ENCODE peak calls at places on chromosomes 11 and 22, in five cellular contexts. Z is Peyer's patch, N is upper lobe of right lung, G is adrenal gland, U is WERI-Rb-1. P is an unnamed sample.

GRCh38 chr11:28146123-28146751 is 38.0 kb downstream of the METTL15 start:
- DNase-seq in N (no peak), Z (no peak), G (peak), U (no peak), P (peak)

GRCh38 chr11:59135648-59136461 is 6.8 kb upstream of the FAM111A start:
- DNase-seq in Z (peak), U (peak), G (peak), N (peak), P (no peak)

GRCh38 chr11:121131656-121132055 is 30.6 kb downstream of the TECTA start:
- DNase-seq in G (no peak), U (no peak), Z (no peak), N (no peak), P (no peak)

GRCh38 chr22:45977003-45977395 is at the start of gene WNT7B:
- DNase-seq in N (peak), G (no peak), Z (no peak), U (no peak), P (no peak)

GRCh38 chr11:132047167-132047566 is 676.8 kb downstream of the NTM start:
- DNase-seq in Z (no peak), U (no peak), N (no peak), G (no peak), P (no peak)

GRCh38 chr11:119590651-119591308 is 138.2 kb downstream of the NECTIN1 start:
- DNase-seq in U (no peak), Z (no peak), G (no peak), N (no peak), P (no peak)

GRCh38 chr11:117857734-117858369 is 18.6 kb downstream of the FXYD6 start:
- DNase-seq in U (no peak), N (no peak), G (no peak), Z (no peak), P (no peak)

GRCh38 chr22:21816787-21817496 is 50.5 kb downstream of the MAPK1 start:
- DNase-seq in U (no peak), Z (no peak), G (no peak), N (no peak), P (peak)

GRCh38 chr11:1200611-1201191 is 22.2 kb upstream of the MUC5B start:
- DNase-seq in G (no peak), N (peak), U (no peak), Z (no peak), P (no peak)

GRCh38 chr11:57647368-57647767 is 2.3 kb downstream of the YPEL4 start:
- DNase-seq in U (no peak), Z (no peak), G (no peak), N (no peak), P (no peak)

GRCh38 chr11:9688716-9689511 is 25.0 kb downstream of the SWAP70 start:
- DNase-seq in G (no peak), N (no peak), U (no peak), Z (no peak), P (peak)

GRCh38 chr11:19498986-19499669 is 213.5 kb upstream of the NAV2 start:
- DNase-seq in Z (no peak), N (no peak), G (no peak), U (no peak), P (peak)

GRCh38 chr11:134942633-134943032 is 530.6 kb upstream of the B3GAT1 start:
- DNase-seq in Z (no peak), U (no peak), N (no peak), G (no peak), P (no peak)

GRCh38 chr11:3036419-3036818 is 20.8 kb downstream of the CARS1 start:
- DNase-seq in G (no peak), N (no peak), Z (no peak), U (no peak), P (no peak)

GRCh38 chr11:73999581-74000306 is 9.1 kb downstream of the UCP3 start:
- DNase-seq in G (no peak), U (no peak), N (no peak), Z (no peak), P (no peak)

GRCh38 chr22:47921906-47922305 is 1159.5 kb downstream of the TBC1D22A start:
- DNase-seq in U (no peak), Z (no peak), N (no peak), G (no peak), P (no peak)

GRCh38 chr11:85835729-85836128 is 19.5 kb upstream of the CCDC83 start:
- DNase-seq in N (no peak), U (no peak), G (no peak), Z (no peak), P (no peak)

GRCh38 chr11:108224908-108225786 is 2.3 kb downstream of the ATM start:
- DNase-seq in N (no peak), U (no peak), Z (no peak), G (no peak), P (no peak)

GRCh38 chr11:64220271-64220670 is 5.7 kb downstream of the TRPT1 start:
- DNase-seq in Z (no peak), N (no peak), G (no peak), U (no peak), P (no peak)

GRCh38 chr11:64218628-64219353 is 7.2 kb downstream of the TRPT1 start:
- DNase-seq in G (peak), N (no peak), U (no peak), Z (no peak), P (no peak)

GRCh38 chr11:64219755-64220154 is 6.2 kb downstream of the TRPT1 start:
- DNase-seq in U (no peak), G (no peak), N (no peak), Z (no peak), P (no peak)

GRCh38 chr11:64219354-64219684 is 6.7 kb downstream of the TRPT1 start:
- DNase-seq in Z (no peak), U (no peak), N (peak), G (no peak), P (no peak)

DNA sequence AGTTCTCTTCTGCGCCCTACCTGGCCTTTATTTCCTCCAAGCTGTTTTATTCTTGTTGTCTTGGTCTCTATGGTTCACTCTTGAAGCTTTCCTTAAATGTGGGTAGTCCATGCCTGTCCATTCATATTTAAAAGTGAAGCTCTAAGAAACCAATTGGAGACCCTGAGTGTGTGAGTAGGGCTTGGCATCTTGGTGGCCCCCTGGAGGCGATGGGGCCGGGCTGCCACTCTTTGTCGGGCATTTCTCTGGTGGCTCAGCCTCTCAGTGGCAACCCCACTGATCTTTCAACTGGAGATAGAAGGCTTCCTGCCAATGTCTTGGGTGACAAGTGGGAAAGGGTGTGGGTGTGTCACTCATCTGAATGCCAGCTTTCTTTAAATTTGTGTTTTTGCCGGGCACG is 9.1 kb downstream of the TRPT1 start:
- DNase-seq in N (no peak), Z (no peak), U (no peak), G (peak), P (no peak)
- TF ChIP-seq CTCF in N (no peak), Z (no peak), U (no peak), G (no peak), P (no peak)

DNA sequence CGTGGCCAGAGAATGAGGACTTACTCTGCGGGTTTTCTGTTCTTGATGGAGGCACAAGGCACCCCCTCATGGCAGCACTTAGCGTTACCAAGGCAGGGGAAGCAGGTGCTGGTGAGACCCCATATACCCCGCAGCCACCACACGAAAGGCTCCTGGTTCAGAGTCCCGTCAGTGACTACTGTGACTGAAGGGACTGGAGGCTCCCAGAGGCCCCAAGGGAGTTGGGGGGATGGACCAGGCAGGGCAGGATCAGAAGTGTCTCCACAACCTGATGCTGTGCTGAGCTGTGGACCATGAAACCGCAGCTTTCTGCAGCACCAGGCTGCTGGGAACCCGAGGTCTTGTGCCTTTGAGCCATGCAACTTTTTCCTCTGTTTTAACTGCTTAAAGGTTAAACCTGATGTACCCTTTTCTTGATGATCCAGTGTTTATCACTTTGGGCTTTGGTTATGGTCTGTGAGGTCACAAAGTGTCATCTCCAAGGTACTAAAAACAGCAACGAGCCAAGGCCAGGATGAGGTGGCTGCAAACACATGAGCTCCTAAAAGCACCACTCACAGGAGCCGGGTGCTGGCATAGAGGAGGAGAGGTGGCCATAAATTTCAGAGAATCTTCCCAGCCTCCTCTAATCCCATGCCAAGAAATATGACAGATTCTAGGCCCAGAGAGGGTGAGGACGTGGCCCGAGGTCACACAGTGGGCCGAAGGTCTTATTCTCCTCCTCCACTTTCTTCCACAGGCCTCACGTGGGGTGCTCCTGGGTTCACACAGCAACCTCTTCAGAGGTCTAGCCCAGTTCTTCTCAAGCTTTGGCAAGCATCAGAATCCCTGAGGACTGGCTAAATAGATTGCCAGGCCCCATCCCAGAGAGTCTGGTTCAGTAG is 4.2 kb upstream of the LRRC32 start:
- DNase-seq in Z (no peak), U (no peak), G (peak), N (no peak), P (no peak)
- TF ChIP-seq CTCF in Z (no peak), U (peak), G (no peak), N (no peak), P (peak)

GRCh38 chr22:43941449-43941848 is 13.8 kb upstream of the SAMM50 start:
- DNase-seq in Z (no peak), U (no peak), N (no peak), G (no peak), P (no peak)
- TF ChIP-seq CTCF in Z (no peak), U (no peak), N (no peak), G (no peak), P (no peak)

GRCh38 chr22:20554824-20555223 is 47.4 kb downstream of the MED15 start:
- DNase-seq in N (no peak), G (no peak), Z (peak), U (no peak), P (no peak)

GRCh38 chr22:20552913-20553401 is 45.5 kb downstream of the MED15 start:
- DNase-seq in N (no peak), U (no peak), Z (no peak), G (no peak), P (no peak)

GRCh38 chr22:20552450-20552894 is 45.1 kb downstream of the MED15 start:
- DNase-seq in U (no peak), G (peak), N (no peak), Z (no peak), P (no peak)

GRCh38 chr22:20551805-20552449 is 44.5 kb downstream of the MED15 start:
- DNase-seq in N (no peak), Z (no peak), G (no peak), U (no peak), P (no peak)

GRCh38 chr22:20553947-20554741 is 46.7 kb downstream of the MED15 start:
- DNase-seq in N (no peak), G (peak), Z (no peak), U (no peak), P (no peak)
- TF ChIP-seq CTCF in N (no peak), G (no peak), Z (no peak), U (no peak), P (no peak)